ENCODE peak calls at places on chromosomes 2 and 18, in nine cellular contexts. E is brain microvascular endothelial cell, M is colonic mucosa, H is body of pancreas, J is H7, I is PC-3, G is tibial artery, F is adrenal gland, K is testis. N is an unnamed sample.

GRCh38 chr2:46197672-46198071 is 99.5 kb upstream of the EPAS1 start:
- DNase-seq in E (no peak), M (no peak), H (no peak), J (no peak), I (no peak), G (no peak), F (no peak), K (no peak), N (no peak)

GRCh38 chr2:168355110-168355509 is 101.0 kb upstream of the CERS6 start:
- DNase-seq in E (no peak), M (no peak), H (peak; percentile 21), J (no peak), I (no peak), G (no peak), F (no peak), K (no peak), N (no peak)

GRCh38 chr2:138071720-138072719 is 107.7 kb downstream of the HNMT start:
- DNase-seq in E (no peak), M (no peak), H (no peak), J (no peak), I (peak; percentile 97), G (no peak), F (no peak), K (no peak), N (no peak)

GRCh38 chr2:238564286-238564920 is 137.7 kb downstream of the ASB1 start:
- DNase-seq in E (no peak), M (no peak), H (no peak), J (peak; percentile 16), I (no peak), G (no peak), F (no peak), K (no peak), N (no peak)

GRCh38 chr2:198144621-198145020 is 340.2 kb downstream of the PLCL1 start:
- DNase-seq in E (no peak), M (no peak), H (no peak), J (no peak), I (no peak), G (no peak), F (no peak), K (no peak), N (no peak)

GRCh38 chr18:3394648-3395047 is 55.3 kb upstream of the TGIF1 start:
- DNase-seq in E (no peak), M (no peak), H (no peak), J (no peak), I (no peak), G (no peak), F (no peak), K (no peak), N (no peak)

GRCh38 chr2:66700181-66700686 is 265.3 kb downstream of the MEIS1 start:
- DNase-seq in E (no peak), M (no peak), H (no peak), J (no peak), I (peak; percentile 44), G (no peak), F (no peak), K (no peak), N (no peak)

GRCh38 chr2:96762529-96763253 is 2.0 kb downstream of the CNNM4 start:
- DNase-seq in E (no peak), M (no peak), H (peak; percentile 11), J (peak; percentile 73), I (peak; percentile 26), G (no peak), F (no peak), K (no peak), N (no peak)

GRCh38 chr2:69524799-69525198 is 87.6 kb upstream of the NFU1 start:
- DNase-seq in E (no peak), M (no peak), H (no peak), J (no peak), I (no peak), G (no peak), F (no peak), K (no peak), N (no peak)

GRCh38 chr2:9423922-9424272 is 443 bp downstream of the CPSF3 start:
- DNase-seq in E (no peak), M (no peak), H (no peak), J (no peak), I (peak; percentile 24), G (no peak), F (peak; percentile 26), K (peak; percentile 32), N (no peak)

GRCh38 chr2:9103663-9104277 is 100.3 kb upstream of the MBOAT2 start:
- DNase-seq in E (no peak), M (no peak), H (no peak), J (no peak), I (peak; percentile 89), G (no peak), F (no peak), K (no peak), N (no peak)

GRCh38 chr18:10051877-10052631 is 138.2 kb downstream of the VAPA start:
- DNase-seq in E (peak; percentile 48), M (peak; percentile 45), H (peak; percentile 27), J (no peak), I (no peak), G (peak; percentile 84), F (no peak), K (peak; percentile 63), N (peak; percentile 90)

GRCh38 chr2:1060987-1061386 is 110.3 kb downstream of the SNTG2 start:
- DNase-seq in E (no peak), M (no peak), H (no peak), J (no peak), I (no peak), G (no peak), F (no peak), K (no peak), N (no peak)

GRCh38 chr2:191936882-191937405 is 90.1 kb upstream of the CAVIN2 start:
- DNase-seq in E (no peak), M (no peak), H (no peak), J (no peak), I (no peak), G (no peak), F (no peak), K (no peak), N (no peak)

GRCh38 chr2:73982140-73982617 is 2.5 kb upstream of the TET3 start:
- DNase-seq in E (no peak), M (peak; percentile 63), H (no peak), J (no peak), I (peak; percentile 80), G (peak; percentile 77), F (peak; percentile 26), K (no peak), N (no peak)

GRCh38 chr2:167187049-167187727 is 298.9 kb downstream of the XIRP2 start:
- DNase-seq in E (no peak), M (no peak), H (no peak), J (no peak), I (no peak), G (no peak), F (no peak), K (no peak), N (no peak)
- H3K4me3 ChIP-seq in E (no peak overlapping the region), M (no peak overlapping the region), H (no peak overlapping the region), J (no peak overlapping the region), I (no peak overlapping the region), G (no peak overlapping the region), F (no peak overlapping the region), K (no peak overlapping the region), N (no peak overlapping the region)

GRCh38 chr2:174331731-174332606 is 2.8 kb upstream of the SP9 start:
- DNase-seq in E (no peak), M (no peak), H (no peak), J (peak; percentile 79), I (peak; percentile 23), G (no peak), F (no peak), K (no peak), N (no peak)
- H3K27me3 ChIP-seq in E (peaks cover 90% of the 10 kb centered on the region), M (peaks cover 99% of the 10 kb centered on the region), H (peaks cover 80% of the 10 kb centered on the region), J (peaks cover 97% of the 10 kb centered on the region), I (no peaks in the 10 kb centered on the region), G (peaks cover 100% of the 10 kb centered on the region), F (peaks cover 98% of the 10 kb centered on the region), K (peaks cover 11% of the 10 kb centered on the region), N (peaks cover 71% of the 10 kb centered on the region)

GRCh38 chr18:74147779-74148542 is at the start of the genes FBXO15 and TIMM21:
- DNase-seq in E (peak; percentile 96), M (peak; percentile 96), H (peak; percentile 97), J (peak; percentile 92), I (peak; percentile 96), G (peak; percentile 98), F (peak; percentile 97), K (peak; percentile 97), N (peak; percentile 90)

GRCh38 chr18:74147491-74147778 is 199 bp downstream of the FBXO15 start:
- DNase-seq in E (no peak), M (no peak), H (no peak), J (no peak), I (no peak), G (no peak), F (no peak), K (no peak), N (no peak)

GRCh38 chr18:74142251-74142650 is 5.4 kb downstream of the FBXO15 start:
- DNase-seq in E (no peak), M (no peak), H (no peak), J (no peak), I (no peak), G (no peak), F (no peak), K (no peak), N (no peak)

GRCh38 chr18:74148543-74149070 is 284 bp downstream of the TIMM21 start:
- DNase-seq in E (no peak), M (no peak), H (no peak), J (no peak), I (no peak), G (no peak), F (no peak), K (no peak), N (no peak)

GRCh38 chr18:74146756-74147155 is 878 bp downstream of the FBXO15 start:
- DNase-seq in E (no peak), M (no peak), H (no peak), J (no peak), I (no peak), G (no peak), F (no peak), K (no peak), N (peak; percentile 29)
- H3K4me3 ChIP-seq in E (peak overlapping the region; percentile 96), M (no peak overlapping the region), H (no peak overlapping the region), J (peak overlapping the region; percentile 96), I (peak overlapping the region; percentile 91), G (peak overlapping the region; percentile 74), F (peak overlapping the region; percentile 68), K (peak overlapping the region; percentile 84), N (no peak overlapping the region)

DNA sequence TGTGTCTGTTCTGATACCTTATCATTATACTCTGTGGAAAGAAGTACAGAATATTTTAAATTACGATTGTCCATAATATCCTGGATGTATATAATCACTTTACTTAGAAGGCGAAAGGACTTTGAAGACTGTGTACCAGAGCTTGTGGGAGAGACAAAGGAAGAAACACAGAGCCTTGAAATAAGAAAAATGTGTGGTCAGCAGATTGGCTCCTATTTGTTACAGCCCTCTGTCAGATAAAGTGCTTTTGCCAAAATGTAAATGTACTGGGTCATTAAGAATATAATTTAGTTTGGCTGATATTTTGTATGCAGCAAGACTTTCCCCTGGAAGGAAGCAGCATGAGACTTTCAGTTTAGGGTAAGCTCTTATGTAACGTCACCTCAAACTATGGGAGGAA is 443.1 kb downstream of the CCDC85A start:
- DNase-seq in E (no peak), M (no peak), H (no peak), J (no peak), I (no peak), G (no peak), F (no peak), K (no peak), N (no peak)
- H3K27me3 ChIP-seq in E (no peaks in the 10 kb centered on the region), M (no peaks in the 10 kb centered on the region), H (no peaks in the 10 kb centered on the region), J (no peaks in the 10 kb centered on the region), I (no peaks in the 10 kb centered on the region), G (no peaks in the 10 kb centered on the region), F (no peaks in the 10 kb centered on the region), K (no peaks in the 10 kb centered on the region), N (no peaks in the 10 kb centered on the region)

GRCh38 chr18:55317832-55318231 is 270.2 kb downstream of the TCF4 start:
- DNase-seq in E (no peak), M (no peak), H (no peak), J (no peak), I (no peak), G (no peak), F (no peak), K (no peak), N (no peak)
- H3K4me3 ChIP-seq in E (no peak overlapping the region), M (no peak overlapping the region), H (no peak overlapping the region), J (no peak overlapping the region), I (no peak overlapping the region), G (no peak overlapping the region), F (peak overlapping the region; percentile 3), K (no peak overlapping the region), N (peak overlapping the region; percentile 22)